ENCODE peak calls at places on chromosome 14, in nine cellular contexts. B, S, I, V, Q, F, Y, C and J are unnamed samples. For H3K4me1, the result is how much of the 10 kb centered on the place peaks cover.

GRCh38 chr14:47442206-47442605 is 233.2 kb downstream of the MDGA2 start:
- DNase-seq in I (no peak), Q (no peak), V (no peak), S (no peak), B (no peak), C (no peak), F (peak), Y (no peak), J (no peak)

GRCh38 chr14:33686856-33687255 is 264.0 kb downstream of the EGLN3 start:
- DNase-seq in S (no peak), Y (no peak), F (no peak), I (no peak), C (no peak), V (no peak), B (no peak), Q (no peak), J (no peak)

GRCh38 chr14:50763386-50764007 is 67.5 kb downstream of the NIN start:
- DNase-seq in F (no peak), I (no peak), S (no peak), C (no peak), Y (peak), Q (no peak), B (no peak), V (peak), J (no peak)

GRCh38 chr14:103541944-103542544 is 13.0 kb downstream of the TRMT61A start:
- DNase-seq in Y (no peak), V (no peak), Q (no peak), C (no peak), B (no peak), I (no peak), S (peak), F (no peak), J (no peak)

GRCh38 chr14:99028041-99028440 is 244.0 kb downstream of the BCL11B start:
- DNase-seq in S (no peak), F (no peak), Q (peak), B (no peak), I (no peak), V (no peak), Y (no peak), C (no peak), J (no peak)

GRCh38 chr14:54728700-54729527 is 162.0 kb downstream of the SAMD4A start:
- DNase-seq in I (no peak), B (peak), Y (no peak), Q (no peak), C (no peak), F (no peak), S (no peak), V (peak), J (no peak)

GRCh38 chr14:90820958-90821357 is 4.7 kb upstream of the TTC7B start:
- DNase-seq in S (no peak), B (no peak), Y (peak), I (no peak), Q (no peak), F (no peak), V (no peak), C (no peak), J (no peak)

GRCh38 chr14:51868405-51868804 is 8.0 kb downstream of the GNG2 start:
- DNase-seq in C (no peak), I (no peak), Y (no peak), Q (no peak), S (no peak), F (no peak), B (no peak), V (no peak), J (no peak)

GRCh38 chr14:93112891-93113677 is 2.6 kb downstream of the ITPK1 start:
- DNase-seq in S (peak), Y (peak), F (peak), C (peak), I (peak), Q (peak), V (peak), B (peak), J (peak)

GRCh38 chr14:46053221-46053620 is 598.4 kb downstream of the RPL10L start:
- DNase-seq in Y (no peak), V (no peak), B (no peak), S (no peak), Q (no peak), C (no peak), I (no peak), F (no peak), J (no peak)

GRCh38 chr14:76109087-76109880 is 42.4 kb upstream of the GPATCH2L start:
- DNase-seq in F (no peak), B (no peak), S (no peak), C (no peak), V (no peak), I (peak), Q (no peak), Y (no peak), J (no peak)

GRCh38 chr14:78345346-78345745 is 175.2 kb downstream of the NRXN3 start:
- DNase-seq in C (no peak), Y (no peak), I (no peak), V (no peak), B (no peak), Q (no peak), S (no peak), F (no peak), J (no peak)

GRCh38 chr14:57268161-57269067 is at the start of the genes AP5M1 and EXOC5:
- DNase-seq in B (peak), Q (peak), Y (peak), S (peak), C (peak), I (peak), V (peak), F (peak), J (peak)
- TF ChIP-seq POLR2A in B (peak), Q (peak), Y (no peak), S (peak), C (peak), I (peak), V (no peak), F (no peak), J (no peak)

GRCh38 chr14:55760801-55761200 is 180.8 kb downstream of the KTN1 start:
- DNase-seq in V (no peak), Q (no peak), F (no peak), B (no peak), C (no peak), S (no peak), I (no peak), Y (no peak), J (no peak)
- H3K4me1 ChIP-seq in V (under half), Q (under half), F (under half), B (under half), C (under half), S (under half), I (under half), Y (under half), J (under half)

DNA sequence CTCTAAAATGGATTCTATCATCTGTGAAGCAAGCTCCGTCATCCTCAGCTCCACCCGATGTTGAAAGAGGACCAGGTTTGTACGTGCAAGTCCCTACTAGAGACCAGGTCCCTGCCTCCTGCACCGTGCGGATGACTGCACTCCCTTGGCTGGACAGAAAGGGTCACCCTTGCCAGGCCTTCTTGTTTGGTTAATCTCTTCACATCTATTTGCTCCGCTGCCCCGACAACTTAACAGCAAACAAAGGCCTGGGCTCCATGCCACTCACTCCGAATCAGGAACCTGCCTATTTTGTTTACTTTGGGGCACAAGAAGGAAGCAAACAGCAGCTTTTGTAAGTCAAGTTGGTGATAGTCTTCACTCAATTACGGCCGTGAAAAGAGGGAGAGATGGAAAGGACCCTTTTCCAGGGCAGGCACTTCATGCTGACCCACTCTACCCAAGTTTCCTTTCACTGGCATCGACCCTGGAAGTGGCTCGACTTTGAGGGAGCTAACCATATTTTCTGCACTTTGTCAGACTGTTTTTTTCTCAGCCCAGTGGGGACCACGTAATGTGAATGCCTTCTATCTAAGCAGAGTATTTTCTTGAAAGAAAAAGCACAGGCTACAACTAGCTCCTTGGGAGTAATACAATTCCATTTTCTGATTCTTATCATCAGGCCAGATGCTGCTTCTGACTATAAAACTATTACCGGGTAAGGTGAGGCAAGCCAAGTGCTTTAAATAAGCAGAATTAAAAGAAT is 202.6 kb downstream of the FOXN3 start:
- DNase-seq in Q (peak), C (peak), Y (peak), I (peak), V (no peak), S (no peak), B (no peak), F (peak), J (no peak)
- TF ChIP-seq CTCF in Q (no peak), C (no peak), Y (no peak), I (no peak), V (no peak), S (no peak), B (no peak), F (peak), J (no peak)

GRCh38 chr14:67358914-67359313 is 690 bp downstream of the ATP6V1D start:
- DNase-seq in B (peak), S (no peak), Q (no peak), F (no peak), V (no peak), I (no peak), C (no peak), Y (no peak), J (no peak)

GRCh38 chr14:67359319-67359774 is 257 bp downstream of the ATP6V1D start:
- DNase-seq in Y (no peak), F (peak), I (no peak), S (peak), C (no peak), Q (peak), V (no peak), B (no peak), J (no peak)

GRCh38 chr14:67357583-67358354 is 1.8 kb downstream of the ATP6V1D start:
- DNase-seq in V (no peak), F (no peak), Y (no peak), C (no peak), Q (no peak), B (peak), S (no peak), I (no peak), J (no peak)

GRCh38 chr14:67359775-67360468 is at the start of the genes ATP6V1D and EIF2S1:
- DNase-seq in Y (peak), S (peak), F (peak), I (peak), Q (peak), C (peak), V (peak), B (peak), J (peak)

DNA sequence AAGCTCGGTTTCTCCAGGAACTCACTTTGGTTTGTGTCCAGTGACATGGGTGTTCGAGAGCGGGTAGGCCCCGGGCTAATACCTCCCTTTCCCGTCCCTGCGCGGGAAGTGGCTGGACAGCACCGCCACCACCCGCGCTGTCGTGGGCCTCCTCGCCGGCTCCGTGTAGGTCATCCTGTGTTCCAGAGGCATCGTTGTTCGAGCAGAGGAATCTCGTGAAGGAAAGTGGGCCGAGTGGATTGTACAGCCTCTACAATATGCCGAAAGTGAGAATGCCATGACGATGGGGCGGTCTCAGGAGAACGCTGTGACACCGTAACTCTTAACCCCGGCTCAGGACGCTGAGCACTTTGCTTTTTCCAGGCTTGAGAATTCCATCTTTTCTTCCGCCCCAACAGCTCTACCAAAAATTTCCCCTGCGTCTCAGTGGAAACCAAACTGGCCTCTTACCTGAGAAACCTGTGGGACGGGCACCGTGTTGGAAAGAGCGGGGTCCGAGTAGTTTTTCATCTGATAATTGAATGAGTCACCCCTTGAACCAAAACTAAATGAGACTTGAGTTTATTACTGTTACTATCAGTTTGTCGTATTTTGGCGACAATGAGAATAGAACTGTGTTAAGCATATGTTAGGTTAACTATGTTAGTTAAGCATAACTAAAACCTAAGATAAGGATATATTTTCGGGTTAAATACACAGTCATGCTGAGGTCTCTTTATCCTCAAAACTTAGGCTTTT is 510 bp downstream of the EIF2S1 start:
- DNase-seq in I (no peak), V (no peak), Q (no peak), F (no peak), C (no peak), S (no peak), Y (no peak), B (peak), J (no peak)
- TF ChIP-seq POLR2A in I (no peak), V (no peak), Q (no peak), F (no peak), C (no peak), S (no peak), Y (no peak), B (peak), J (no peak)